ENCODE peak calls at places on chromosome 12, in five cellular contexts. I is cardiac muscle cell; G is H1; H is CD8-positive, alpha-beta memory T cell; L is IMR-90. M is an unnamed sample.

GRCh38 chr12:87317302-87317701 is 711.9 kb downstream of the C12orf50 start:
- DNase-seq in H (no peak), L (peak; percentile 8), G (no peak), I (no peak), M (no peak)

GRCh38 chr12:100348657-100349454 is 8.0 kb upstream of the SLC17A8 start:
- DNase-seq in H (no peak), I (peak; percentile 55), L (peak; percentile 38), G (no peak), M (no peak)

GRCh38 chr12:128916425-128916824 is 63.1 kb downstream of the GLT1D1 start:
- DNase-seq in I (no peak), H (no peak), G (no peak), L (no peak), M (no peak)

GRCh38 chr12:61915420-61915819 is 344.8 kb upstream of the USP15 start:
- DNase-seq in H (no peak), I (no peak), L (no peak), G (no peak), M (no peak)

GRCh38 chr12:4037747-4038312 is 164.6 kb upstream of the PARP11 start:
- DNase-seq in H (no peak), G (no peak), I (peak; percentile 58), L (peak; percentile 44), M (no peak)

GRCh38 chr12:71755146-71755892 is 656 bp downstream of the RAB21 start:
- DNase-seq in L (peak; percentile 73), I (peak; percentile 62), G (no peak), H (peak; percentile 45), M (no peak)

GRCh38 chr12:4203772-4204376 is 69.7 kb upstream of the CCND2 start:
- DNase-seq in H (no peak), I (no peak), G (peak; percentile 38), L (no peak), M (no peak)

GRCh38 chr12:81360916-81361315 is 283.0 kb downstream of the ACSS3 start:
- DNase-seq in H (no peak), L (no peak), I (no peak), G (no peak), M (no peak)

GRCh38 chr12:54259194-54260011 is 20.5 kb downstream of the CBX5 start:
- DNase-seq in L (peak; percentile 87), H (no peak), G (peak; percentile 89), I (peak; percentile 92), M (peak; percentile 24)

GRCh38 chr12:111340231-111340630 is 28.7 kb downstream of the PHETA1 start:
- DNase-seq in H (no peak), L (no peak), I (no peak), G (no peak), M (no peak)

GRCh38 chr12:113537041-113537750 is 65.5 kb upstream of the LHX5 start:
- DNase-seq in L (no peak), H (no peak), G (no peak), I (no peak), M (no peak)

GRCh38 chr12:93571854-93572711 is at the start of gene SOCS2:
- DNase-seq in H (peak; percentile 12), L (peak; percentile 21), I (peak; percentile 43), G (no peak), M (no peak)

GRCh38 chr12:12034344-12034743 is 36.4 kb upstream of the BCL2L14 start:
- DNase-seq in H (no peak), L (no peak), I (no peak), G (no peak), M (no peak)

GRCh38 chr12:52260351-52261210 is 13.9 kb upstream of the KRT86 start:
- DNase-seq in G (no peak), I (no peak), L (peak; percentile 80), H (no peak), M (no peak)

GRCh38 chr12:55957106-55957859 is 8.6 kb downstream of the PMEL start:
- DNase-seq in I (no peak), G (no peak), L (no peak), H (no peak), M (no peak)

GRCh38 chr12:57666897-57667296 is 27.0 kb upstream of the OS9 start:
- DNase-seq in L (no peak), I (no peak), G (no peak), H (no peak), M (no peak)

GRCh38 chr12:110935588-110935987 is 15.2 kb upstream of the MYL2 start:
- DNase-seq in H (no peak), L (no peak), I (no peak), G (no peak), M (no peak)

GRCh38 chr12:77231548-77231947 is 166.2 kb upstream of the E2F7 start:
- DNase-seq in I (peak; percentile 96), H (no peak), G (no peak), L (peak; percentile 55), M (no peak)

GRCh38 chr12:55997535-55997859 is 421 bp downstream of the SUOX start:
- DNase-seq in L (no peak), I (no peak), H (no peak), G (no peak), M (no peak)

GRCh38 chr12:123089631-123090353 is 61.1 kb downstream of the PITPNM2 start:
- DNase-seq in H (no peak), I (peak; percentile 91), G (no peak), L (peak; percentile 99), M (no peak)

GRCh38 chr12:24950231-24950834 is 1.4 kb upstream of the BCAT1 start:
- DNase-seq in G (no peak), L (no peak), I (no peak), H (no peak), M (no peak)

GRCh38 chr12:110922652-110923051 is 2.3 kb upstream of the MYL2 start:
- DNase-seq in H (no peak), L (no peak), G (no peak), I (no peak), M (no peak)

GRCh38 chr12:2691001-2691339 is 103.8 kb upstream of the FKBP4 start:
- DNase-seq in G (no peak), L (peak; percentile 7), H (peak; percentile 43), I (peak; percentile 51), M (no peak)

GRCh38 chr12:64737539-64737938 is 21.7 kb downstream of the GNS start:
- DNase-seq in G (no peak), H (no peak), I (no peak), L (no peak), M (no peak)

GRCh38 chr12:46303039-46303666 is 34.3 kb upstream of the SLC38A1 start:
- DNase-seq in I (peak; percentile 55), L (peak; percentile 33), G (no peak), H (peak; percentile 18), M (no peak)

GRCh38 chr12:57896139-57896436 is 45.3 kb upstream of the ATP23 start:
- DNase-seq in G (no peak), H (no peak), L (no peak), I (peak; percentile 65), M (no peak)

GRCh38 chr12:34398706-34399630 is 376.7 kb downstream of the ALG10 start:
- DNase-seq in H (peak; percentile 1), L (no peak), G (no peak), I (no peak), M (no peak)

GRCh38 chr12:123431951-123432886 is 4.3 kb downstream of the RILPL2 start:
- DNase-seq in I (no peak), G (no peak), L (no peak), H (peak; percentile 17), M (no peak)

GRCh38 chr12:80763874-80764273 is 47.2 kb downstream of the MYF5 start:
- DNase-seq in G (no peak), I (peak; percentile 73), H (no peak), L (peak; percentile 66), M (no peak)

DNA sequence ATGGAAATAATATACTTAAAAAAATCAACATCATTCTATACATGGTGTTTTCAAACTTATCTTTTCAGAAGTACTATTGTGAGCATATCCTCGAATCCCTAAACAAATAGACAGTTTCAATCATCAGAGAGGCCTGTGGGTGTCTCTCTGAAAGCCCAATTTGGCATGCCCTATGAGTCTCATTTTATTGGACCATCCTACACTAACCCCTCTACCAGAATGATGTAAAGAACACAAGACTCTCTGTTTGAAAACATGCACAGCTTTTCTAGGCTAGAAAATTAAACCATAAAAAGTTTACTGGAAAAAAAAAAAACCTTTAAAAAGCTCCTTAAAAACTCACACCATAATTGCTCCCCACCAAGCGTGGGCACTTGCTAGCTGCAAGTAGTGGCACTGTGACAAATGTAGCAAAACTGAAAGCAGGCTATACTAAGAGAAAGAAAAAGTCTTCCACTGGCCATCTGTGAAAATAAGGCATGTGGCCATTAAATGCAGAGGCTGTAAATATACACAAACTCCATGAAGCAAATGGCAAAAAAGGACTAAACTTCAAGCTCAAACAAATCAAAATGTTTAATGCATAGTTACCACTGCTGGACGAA is 394.2 kb downstream of the SOX5 start:
- DNase-seq in I (no peak), G (no peak), L (no peak), H (no peak), M (no peak)
- H3K27ac ChIP-seq in I (no peak overlapping the region), G (no peak overlapping the region), L (no peak overlapping the region), H (peak overlapping the region; percentile 17), M (no peak overlapping the region)

DNA sequence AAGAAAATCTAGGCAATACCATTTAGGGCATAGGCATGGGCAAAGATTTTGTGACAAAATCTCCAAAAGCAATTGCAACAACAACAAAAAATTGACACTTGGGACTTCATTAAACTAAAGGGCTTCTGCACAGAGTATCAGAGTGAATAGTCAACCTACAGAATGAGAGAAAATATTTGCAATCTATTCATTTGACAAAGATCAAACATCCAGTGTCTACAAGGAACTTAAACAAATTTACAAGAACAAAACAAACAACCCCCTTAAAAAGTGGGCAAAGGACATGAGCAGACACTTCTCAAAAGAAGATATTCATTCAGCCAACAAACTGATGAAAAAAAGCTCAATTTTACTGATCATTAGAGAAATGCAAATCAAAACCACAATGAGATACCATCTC is 44.1 kb upstream of the PZP start:
- DNase-seq in H (no peak), I (no peak), L (no peak), G (no peak), M (no peak)
- H3K27ac ChIP-seq in H (no peak overlapping the region), I (no peak overlapping the region), L (no peak overlapping the region), G (no peak overlapping the region), M (no peak overlapping the region)

DNA sequence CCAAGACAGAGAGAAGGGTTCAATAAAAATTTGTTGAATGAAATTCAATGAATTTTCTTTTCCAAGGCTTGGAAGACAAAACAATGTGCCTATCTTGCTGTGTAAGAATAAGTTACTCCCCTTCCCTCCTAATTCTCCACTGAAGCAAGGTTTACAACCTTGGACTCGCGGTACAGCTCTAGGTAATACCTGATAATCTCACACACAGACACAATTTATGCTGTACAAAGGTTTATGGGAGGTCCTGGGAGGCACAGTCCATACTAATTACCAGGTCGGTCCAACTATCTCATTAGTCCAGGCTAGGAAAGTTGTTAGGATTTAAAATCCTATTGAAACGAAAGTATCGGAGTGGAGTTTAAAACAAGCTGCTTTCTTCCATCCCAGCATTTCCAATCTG is 42.6 kb downstream of the NELL2 start:
- DNase-seq in G (no peak), L (no peak), I (no peak), H (no peak), M (no peak)
- H3K27ac ChIP-seq in G (no peak overlapping the region), L (no peak overlapping the region), I (no peak overlapping the region), H (no peak overlapping the region), M (no peak overlapping the region)

DNA sequence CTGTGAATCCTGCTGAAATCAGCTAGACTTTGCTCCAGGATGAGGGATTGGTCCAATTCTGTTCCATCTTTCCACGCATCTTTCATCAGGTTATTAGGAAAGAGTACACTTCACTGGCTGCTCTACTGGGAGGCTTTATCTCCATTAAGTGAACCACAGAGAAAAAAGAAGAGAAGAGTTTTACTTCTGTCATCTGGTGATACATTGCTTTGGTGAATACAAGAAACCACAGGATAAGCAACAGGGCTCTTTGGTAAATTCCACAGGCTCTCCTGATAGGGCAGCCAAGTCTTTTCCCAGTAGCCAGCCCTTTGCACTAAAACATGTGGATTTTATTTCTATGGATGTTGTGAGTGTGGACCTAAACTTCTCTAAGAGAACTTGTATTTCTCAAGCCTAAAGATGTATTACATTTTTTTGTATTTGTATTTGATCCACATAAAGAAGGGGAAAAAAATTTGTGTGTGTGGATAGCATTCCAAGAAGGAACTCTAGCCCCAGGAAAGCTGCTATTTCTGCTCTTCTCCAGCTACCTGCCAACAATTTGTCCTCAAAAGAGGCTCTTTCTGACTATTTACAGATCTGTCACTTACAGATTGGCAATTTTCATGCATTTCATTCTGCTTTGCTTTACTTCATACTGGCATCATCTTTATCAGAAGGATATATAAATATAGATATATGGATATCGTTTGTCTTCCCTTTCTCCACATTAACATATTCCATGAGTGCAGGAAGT is 1117.6 kb upstream of the TMEM132C start:
- DNase-seq in I (peak; percentile 45), G (no peak), L (peak; percentile 68), H (no peak), M (no peak)
- H3K27ac ChIP-seq in I (no peak overlapping the region), G (no peak overlapping the region), L (no peak overlapping the region), H (no peak overlapping the region), M (no peak overlapping the region)